ENCODE peak calls at places on chromosome 11, in nine cellular contexts. I is activated CD8-positive, alpha-beta memory T cell treated with anti-CD3 and anti-CD28 coated beads, Interleukin-2, amount 50 U/mL, for 48 hours; U is ecto neural progenitor cell; C is stimulated activated CD4-positive, alpha-beta T cell treated with anti-CD3 and anti-CD28 coated beads, TNF-alpha, amount 100 ng/mL, for 24 hours; V is AG09309; P is sciatic nerve; R is NCI-H748 treated with DMSO at 0.1 percent for 48 hours; N is activated naive CD4-positive, alpha-beta T cell treated with anti-CD3 and anti-CD28 coated beads, Interleukin-2, amount 10 ng/mL, durations not matched to agents 7 days and 5 days; B is memory B cell. O is an unnamed sample.

GRCh38 chr11:23078289-23078971 is 218.2 kb upstream of the CCDC179 start:
- DNase-seq in C (no peak), B (no peak), U (no peak), N (no peak), I (no peak), R (no peak), P (no peak), V (no peak), O (no peak)

GRCh38 chr11:69540118-69541000 is 58.9 kb downstream of the LINC01488 start:
- DNase-seq in N (no peak), C (no peak), R (no peak), I (no peak), B (no peak), V (no peak), U (peak; percentile 64), P (peak; percentile 69), O (peak; percentile 87)

GRCh38 chr11:75204685-75205667 is 35.6 kb upstream of the TPBGL start:
- DNase-seq in P (peak; percentile 93), I (peak; percentile 96), B (peak; percentile 49), N (peak; percentile 91), V (peak; percentile 29), C (peak; percentile 68), R (peak; percentile 33), U (peak; percentile 93), O (no peak)

GRCh38 chr11:96341237-96342130 is 1.5 kb downstream of the MAML2 start:
- DNase-seq in U (peak; percentile 54), C (no peak), B (peak; percentile 54), P (peak; percentile 76), R (no peak), N (peak; percentile 82), V (no peak), I (peak; percentile 79), O (peak; percentile 78)

GRCh38 chr11:71580057-71581003 is 2.3 kb downstream of the KRTAP5-11 start:
- DNase-seq in V (peak; percentile 54), R (peak; percentile 33), B (no peak), I (no peak), N (peak; percentile 35), C (no peak), U (peak; percentile 65), P (no peak), O (no peak)

GRCh38 chr11:111069076-111069475 is 176.4 kb upstream of the POU2AF2 start:
- DNase-seq in U (no peak), V (no peak), C (no peak), R (no peak), I (no peak), P (no peak), B (no peak), N (no peak), O (no peak)

GRCh38 chr11:10934293-10934850 is 76.5 kb upstream of the ZBED5 start:
- DNase-seq in N (peak; percentile 30), I (no peak), V (no peak), P (no peak), R (peak; percentile 12), B (no peak), C (no peak), U (no peak), O (no peak)

GRCh38 chr11:77102246-77103210 is at the start of gene OMP:
- DNase-seq in N (no peak), I (no peak), V (no peak), B (no peak), C (no peak), R (no peak), U (no peak), P (no peak), O (no peak)

GRCh38 chr11:128902515-128903066 is 11.4 kb downstream of the KCNJ5 start:
- DNase-seq in B (no peak), U (no peak), N (no peak), I (no peak), V (peak; percentile 34), P (no peak), R (no peak), C (no peak), O (no peak)

GRCh38 chr11:91859666-91860065 is 365.0 kb upstream of the FAT3 start:
- DNase-seq in U (no peak), R (no peak), I (no peak), C (no peak), V (no peak), P (no peak), B (no peak), N (no peak), O (no peak)

GRCh38 chr11:68028802-68029475 is 1.5 kb upstream of the NDUFS8 start:
- DNase-seq in C (no peak), U (no peak), R (no peak), B (no peak), V (no peak), P (no peak), N (no peak), I (no peak), O (no peak)

GRCh38 chr11:1750840-1751520 is 585 bp upstream of the IFITM10 start:
- DNase-seq in P (peak; percentile 62), U (no peak), N (no peak), V (no peak), R (no peak), C (no peak), I (no peak), B (no peak), O (no peak)

GRCh38 chr11:95652002-95652472 is 137.5 kb downstream of the FAM76B start:
- DNase-seq in I (no peak), R (peak; percentile 58), V (no peak), U (no peak), P (no peak), N (no peak), B (no peak), C (no peak), O (no peak)

GRCh38 chr11:73257342-73258103 is 14.6 kb upstream of the P2RY6 start:
- DNase-seq in U (peak; percentile 56), I (no peak), P (peak; percentile 61), N (no peak), R (no peak), V (peak; percentile 89), B (no peak), C (no peak), O (peak; percentile 87)

GRCh38 chr11:1339066-1339675 is 29.7 kb upstream of the TOLLIP start:
- DNase-seq in B (no peak), N (no peak), U (no peak), I (no peak), R (no peak), V (no peak), C (no peak), P (no peak), O (no peak)

GRCh38 chr11:21427750-21428149 is 758.4 kb downstream of the NELL1 start:
- DNase-seq in C (no peak), R (no peak), P (no peak), U (no peak), N (no peak), V (no peak), B (no peak), I (no peak), O (no peak)

GRCh38 chr11:97022942-97023341 is 633.1 kb downstream of the JRKL start:
- DNase-seq in B (no peak), U (no peak), I (no peak), C (no peak), P (no peak), R (no peak), N (no peak), V (no peak), O (no peak)

GRCh38 chr11:109527496-109527895 is 105.5 kb downstream of the C11orf87 start:
- DNase-seq in R (no peak), P (no peak), N (no peak), U (no peak), V (peak; percentile 7), B (no peak), C (no peak), I (no peak), O (no peak)

GRCh38 chr11:19121646-19122045 is 4.7 kb downstream of the ZDHHC13 start:
- DNase-seq in V (no peak), U (no peak), B (no peak), I (no peak), P (no peak), C (no peak), R (no peak), N (no peak), O (no peak)

GRCh38 chr11:2838091-2838490 is 47.5 kb downstream of the CDKN1C start:
- DNase-seq in N (no peak), I (no peak), R (no peak), C (no peak), P (no peak), B (no peak), U (no peak), V (no peak), O (no peak)

GRCh38 chr11:6083129-6083528 is 24.4 kb upstream of the OR56B4 start:
- DNase-seq in V (no peak), C (no peak), R (no peak), N (no peak), B (no peak), U (no peak), P (no peak), I (no peak), O (no peak)

GRCh38 chr11:29826878-29827277 is 190.0 kb downstream of the KCNA4 start:
- DNase-seq in C (no peak), P (no peak), N (no peak), I (no peak), V (no peak), U (no peak), R (no peak), B (no peak), O (no peak)

GRCh38 chr11:76280151-76280881 is 74.0 kb upstream of the WNT11 start:
- DNase-seq in V (no peak), B (no peak), I (no peak), N (no peak), P (no peak), U (no peak), R (no peak), C (no peak), O (no peak)

GRCh38 chr11:45725776-45726606 is 60.6 kb upstream of the CHST1 start:
- DNase-seq in C (no peak), U (no peak), N (no peak), P (no peak), I (peak; percentile 56), R (no peak), V (no peak), B (no peak), O (no peak)

GRCh38 chr11:123404626-123405025 is 25.4 kb upstream of the GRAMD1B start:
- DNase-seq in P (no peak), I (no peak), V (no peak), C (no peak), U (no peak), B (no peak), N (no peak), R (no peak), O (no peak)

GRCh38 chr11:46238078-46238966 is 39.1 kb upstream of the CREB3L1 start:
- DNase-seq in I (peak; percentile 85), V (no peak), U (no peak), P (peak; percentile 85), C (peak; percentile 29), N (peak; percentile 72), R (no peak), B (no peak), O (no peak)

GRCh38 chr11:118791015-118791960 is at the start of gene DDX6:
- DNase-seq in N (peak; percentile 95), B (peak; percentile 89), P (peak; percentile 95), U (peak; percentile 96), R (peak; percentile 44), V (peak; percentile 44), C (peak; percentile 82), I (peak; percentile 94), O (peak; percentile 94)

GRCh38 chr11:12725047-12725862 is 51.0 kb downstream of the TEAD1 start:
- DNase-seq in R (no peak), C (no peak), U (no peak), I (no peak), P (no peak), V (no peak), N (no peak), B (no peak), O (no peak)

GRCh38 chr11:113351061-113351460 is 36.5 kb upstream of the ANKK1 start:
- DNase-seq in V (no peak), I (no peak), U (no peak), B (no peak), N (no peak), P (no peak), C (no peak), R (peak; percentile 44), O (no peak)

GRCh38 chr11:35529971-35530495 is 4.6 kb upstream of the PAMR1 start:
- DNase-seq in B (no peak), C (no peak), V (peak; percentile 91), P (peak; percentile 71), N (no peak), R (no peak), U (no peak), I (no peak), O (no peak)

GRCh38 chr11:94794287-94795168 is 26.4 kb downstream of the AMOTL1 start:
- DNase-seq in V (peak; percentile 86), C (no peak), R (no peak), N (no peak), B (no peak), P (peak; percentile 68), I (no peak), U (no peak), O (peak; percentile 80)

O was measured in coronary artery.